ENCODE peak calls at places on chromosomes 12 and 14, in four cellular contexts. L is T-helper 17 cell, K is SW480, C is DMS153. S is an unnamed sample.

GRCh38 chr12:100503228-100503628 is 29.6 kb downstream of the NR1H4 start:
- DNase-seq in L (no peak), C (no peak), K (no peak), S (no peak)

GRCh38 chr12:48237048-48237630 is 34.0 kb upstream of the OR10AD1 start:
- DNase-seq in C (no peak), K (no peak), L (no peak), S (no peak)

GRCh38 chr14:35365130-35366047 is 39.2 kb downstream of the NFKBIA start:
- DNase-seq in C (no peak), L (no peak), K (peak; percentile 69), S (peak; percentile 87)

GRCh38 chr12:22459872-22460490 is 84.4 kb downstream of the C2CD5 start:
- DNase-seq in L (no peak), K (peak; percentile 79), C (peak; percentile 4), S (peak; percentile 25)

GRCh38 chr12:46556105-46556559 is 183.6 kb upstream of the SLC38A2 start:
- DNase-seq in K (peak; percentile 61), L (no peak), C (no peak), S (peak; percentile 61)

GRCh38 chr12:29354954-29355353 is 26.0 kb downstream of the ERGIC2 start:
- DNase-seq in C (no peak), L (no peak), K (no peak), S (no peak)

GRCh38 chr14:76775159-76775694 is 14.0 kb downstream of the VASH1 start:
- DNase-seq in K (no peak), L (no peak), C (no peak), S (no peak)

GRCh38 chr12:76915381-76916169 is 36.8 kb upstream of the CSRP2 start:
- DNase-seq in L (no peak), K (no peak), C (no peak), S (no peak)

GRCh38 chr12:127559349-127560040 is 707.5 kb upstream of the TMEM132C start:
- DNase-seq in L (peak; percentile 12), C (peak; percentile 100), K (peak; percentile 92), S (no peak)

GRCh38 chr12:53798575-53798974 is 46.8 kb upstream of the CISTR start:
- DNase-seq in L (no peak), K (peak; percentile 96), C (no peak), S (no peak)

GRCh38 chr12:111035578-111036301 is 115.4 kb upstream of the MYL2 start:
- DNase-seq in L (no peak), C (no peak), K (no peak), S (no peak)

GRCh38 chr14:99615497-99616245 is 11.7 kb upstream of the CCDC85C start:
- DNase-seq in K (no peak), C (no peak), L (no peak), S (no peak)

GRCh38 chr12:69266045-69266635 is 26.8 kb downstream of the CPSF6 start:
- DNase-seq in K (peak; percentile 11), L (no peak), C (no peak), S (no peak)

GRCh38 chr14:28163261-28163660 is 603.3 kb upstream of the FOXG1 start:
- DNase-seq in L (no peak), K (no peak), C (no peak), S (no peak)

GRCh38 chr12:94336201-94336915 is 123.3 kb downstream of the CEP83 start:
- DNase-seq in K (no peak), C (no peak), L (no peak), S (no peak)

GRCh38 chr12:57096099-57096572 is 7.2 kb downstream of the NAB2 start:
- DNase-seq in K (no peak), L (no peak), C (peak; percentile 78), S (no peak)

S was measured in trophoblast cell.